ENCODE peak calls at places on chromosomes 5 and 9, in seven cellular contexts. C is right lobe of liver; A is body of pancreas; L is CD4-positive, alpha-beta T cell; R is fibroblast of lung; W is aorta; T is lung. F is an unnamed sample.

GRCh38 chr5:1792842-1793266 is 6.8 kb downstream of the MRPL36 start:
- DNase-seq in W (peak), L (peak), A (no peak), C (no peak), T (no peak), R (peak), F (no peak)

GRCh38 chr9:698276-698675 is 143.2 kb upstream of the DMRT1 start:
- DNase-seq in A (no peak), C (no peak), R (peak), L (no peak), T (no peak), W (no peak), F (no peak)

GRCh38 chr9:88433583-88434240 is 45.5 kb downstream of the SPIN1 start:
- DNase-seq in L (no peak), A (no peak), T (no peak), R (peak), C (no peak), W (no peak), F (no peak)

GRCh38 chr9:123715258-123715657 is 214.7 kb downstream of the DENND1A start:
- DNase-seq in L (no peak), W (no peak), A (no peak), R (no peak), C (no peak), T (no peak), F (no peak)

GRCh38 chr5:111384220-111384619 is 128.1 kb downstream of the STARD4 start:
- DNase-seq in R (peak), A (no peak), T (no peak), C (no peak), L (no peak), W (no peak), F (no peak)

GRCh38 chr5:40385544-40385943 is 294.2 kb upstream of the PTGER4 start:
- DNase-seq in R (peak), C (no peak), A (no peak), L (no peak), W (no peak), T (peak), F (no peak)

GRCh38 chr5:130055572-130055971 is 151.3 kb downstream of the CHSY3 start:
- DNase-seq in W (peak), T (no peak), A (no peak), L (no peak), R (no peak), C (no peak), F (no peak)

GRCh38 chr5:72508241-72509170 is 1.3 kb upstream of the ZNF366 start:
- DNase-seq in A (no peak), R (no peak), T (no peak), W (no peak), C (no peak), L (no peak), F (no peak)

GRCh38 chr5:53438486-53439472 is 41.6 kb upstream of the FST start:
- DNase-seq in L (no peak), R (peak), W (no peak), A (no peak), T (no peak), C (no peak), F (no peak)

GRCh38 chr5:133924221-133924920 is 44.1 kb downstream of the C5orf15 start:
- DNase-seq in L (no peak), T (no peak), C (no peak), A (no peak), R (no peak), W (no peak), F (no peak)

GRCh38 chr9:32348289-32348688 is 36.2 kb upstream of the ACO1 start:
- DNase-seq in L (no peak), A (no peak), C (no peak), R (peak), W (no peak), T (no peak), F (no peak)

GRCh38 chr9:136020206-136020605 is 59.0 kb upstream of the UBAC1 start:
- DNase-seq in C (no peak), R (no peak), T (no peak), A (no peak), W (no peak), L (no peak), F (no peak)

GRCh38 chr5:180806351-180807011 is 3.9 kb upstream of the MGAT1 start:
- DNase-seq in L (no peak), R (no peak), A (no peak), T (no peak), C (peak), W (no peak), F (no peak)

GRCh38 chr5:71615809-71616208 is 28.7 kb downstream of the MCCC2 start:
- DNase-seq in W (no peak), C (no peak), L (no peak), A (no peak), T (no peak), R (no peak), F (no peak)

GRCh38 chr5:130571076-130571475 is 594.0 kb downstream of the HINT1 start:
- DNase-seq in W (no peak), A (no peak), C (no peak), T (no peak), R (no peak), L (no peak), F (no peak)

GRCh38 chr5:168364151-168364661 is 72.8 kb downstream of the WWC1 start:
- DNase-seq in T (no peak), L (no peak), W (no peak), R (peak), C (no peak), A (no peak), F (no peak)

GRCh38 chr5:82364497-82364896 is 86.3 kb upstream of the RPS23 start:
- DNase-seq in A (no peak), L (no peak), T (no peak), R (peak), W (no peak), C (no peak), F (no peak)

GRCh38 chr9:106110483-106110882 is 416.1 kb downstream of the TMEM38B start:
- DNase-seq in L (no peak), R (no peak), C (no peak), W (no peak), A (no peak), T (no peak), F (no peak)

GRCh38 chr5:116297296-116297814 is 212.5 kb downstream of the COMMD10 start:
- DNase-seq in L (no peak), A (no peak), T (no peak), W (no peak), R (no peak), C (no peak), F (no peak)

GRCh38 chr5:80093796-80094195 is 58.6 kb downstream of the THBS4 start:
- DNase-seq in T (no peak), A (no peak), L (no peak), C (no peak), W (no peak), R (no peak), F (no peak)
- H3K27ac ChIP-seq in T (no peak), A (peak), L (no peak), C (no peak), W (no peak), R (no peak), F (no peak)

GRCh38 chr5:142831019-142831403 is 60.8 kb downstream of the ARHGAP26 start:
- DNase-seq in T (no peak), L (no peak), A (no peak), C (no peak), R (no peak), W (no peak), F (no peak)
- H3K27ac ChIP-seq in T (no peak), L (no peak), A (no peak), C (no peak), R (no peak), W (no peak), F (no peak)

GRCh38 chr9:134738869-134739659 is 97.5 kb downstream of the COL5A1 start:
- DNase-seq in L (peak), W (peak), C (peak), A (peak), T (peak), R (peak), F (no peak)

GRCh38 chr9:134739660-134739968 is 98.0 kb downstream of the COL5A1 start:
- DNase-seq in L (no peak), T (no peak), A (no peak), W (no peak), R (no peak), C (no peak), F (no peak)

GRCh38 chr9:134740071-134740470 is 98.5 kb downstream of the COL5A1 start:
- DNase-seq in L (no peak), A (no peak), T (no peak), C (no peak), R (no peak), W (no peak), F (no peak)

GRCh38 chr9:134736791-134737489 is 95.3 kb downstream of the COL5A1 start:
- DNase-seq in L (no peak), R (no peak), W (peak), A (no peak), T (no peak), C (no peak), F (no peak)

GRCh38 chr9:134737842-134738580 is 96.4 kb downstream of the COL5A1 start:
- DNase-seq in L (no peak), T (no peak), A (no peak), W (no peak), R (no peak), C (no peak), F (no peak)
- H3K27ac ChIP-seq in L (no peak), T (no peak), A (no peak), W (no peak), R (no peak), C (no peak), F (no peak)

DNA sequence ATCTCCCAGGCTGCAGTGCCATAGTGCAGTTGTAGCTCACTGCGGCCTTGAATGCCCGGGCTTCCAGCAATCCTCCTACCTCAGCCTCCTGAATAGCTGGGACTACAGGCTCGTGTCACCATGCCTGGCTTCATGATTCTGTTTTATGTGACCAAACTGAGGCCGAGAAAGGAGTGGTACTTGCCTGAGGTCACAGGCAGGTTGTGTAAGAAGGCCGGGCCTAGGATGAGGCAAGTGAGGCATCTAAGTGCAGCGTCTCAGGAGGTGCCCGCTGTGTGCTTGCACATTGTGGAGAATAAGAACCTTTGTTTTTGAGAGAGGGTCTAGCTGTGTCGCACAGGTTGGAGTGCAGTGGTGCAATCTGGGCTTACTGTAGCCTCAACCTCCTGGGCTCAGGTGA is 2.1 kb upstream of the NDST1 start:
- DNase-seq in C (no peak), A (no peak), W (no peak), T (no peak), R (no peak), L (no peak), F (no peak)
- H3K27ac ChIP-seq in C (peak), A (peak), W (peak), T (peak), R (no peak), L (no peak), F (peak)

GRCh38 chr5:15835514-15835913 is 335.5 kb downstream of the FBXL7 start:
- DNase-seq in R (peak), C (no peak), W (no peak), L (no peak), T (no peak), A (no peak), F (no peak)

GRCh38 chr5:15833365-15833764 is 333.4 kb downstream of the FBXL7 start:
- DNase-seq in A (no peak), C (no peak), T (no peak), W (no peak), L (no peak), R (no peak), F (no peak)

GRCh38 chr5:15834596-15835245 is 334.7 kb downstream of the FBXL7 start:
- DNase-seq in R (peak), W (no peak), T (no peak), A (no peak), C (no peak), L (no peak), F (no peak)

GRCh38 chr5:15837584-15838289 is 337.8 kb downstream of the FBXL7 start:
- DNase-seq in W (no peak), C (no peak), L (no peak), A (no peak), R (peak), T (no peak), F (no peak)
- H3K27ac ChIP-seq in W (no peak), C (no peak), L (no peak), A (no peak), R (no peak), T (no peak), F (no peak)